ENCODE peak calls at places on chromosomes 2 and 18, in four cellular contexts. O is iPS-NIHi11, I is GM18507, H is activated T-cell treated with anti-CD3 and anti-CD28 coated beads for 1 hour. P is an unnamed sample.

GRCh38 chr2:17752281-17752680 is 1.3 kb downstream of the SMC6 start:
- DNase-seq in H (no peak), I (no peak), O (no peak), P (no peak)

GRCh38 chr2:234394450-234394849 is 102.4 kb downstream of the ARL4C start:
- DNase-seq in H (no peak), I (no peak), O (no peak), P (no peak)

GRCh38 chr2:47225061-47225783 is 70.1 kb upstream of the STPG4 start:
- DNase-seq in H (no peak), I (no peak), O (no peak), P (peak)

GRCh38 chr2:39115556-39115955 is 5.3 kb downstream of the SOS1 start:
- DNase-seq in H (no peak), I (no peak), O (no peak), P (no peak)

GRCh38 chr18:36176177-36176584 is 11.1 kb upstream of the MOCOS start:
- DNase-seq in O (no peak), I (no peak), H (no peak), P (no peak)

GRCh38 chr2:218536804-218537494 is 31.2 kb downstream of the USP37 start:
- DNase-seq in O (no peak), H (no peak), I (no peak), P (no peak)

GRCh38 chr18:78676622-78677482 is 302.8 kb upstream of the SALL3 start:
- DNase-seq in I (no peak), H (no peak), O (no peak), P (no peak)

GRCh38 chr2:211899871-211900482 is 638.6 kb downstream of the ERBB4 start:
- DNase-seq in H (no peak), I (no peak), O (no peak), P (peak)

GRCh38 chr18:5527603-5528002 is 16.2 kb downstream of the EPB41L3 start:
- DNase-seq in H (no peak), I (no peak), O (no peak), P (peak)

GRCh38 chr2:109284816-109285215 is 155.8 kb downstream of the SH3RF3 start:
- DNase-seq in H (no peak), O (no peak), I (no peak), P (peak)

GRCh38 chr2:163155279-163155883 is 316.8 kb upstream of the KCNH7 start:
- DNase-seq in H (no peak), O (peak), I (peak), P (peak)

GRCh38 chr2:132489150-132489549 is 72.5 kb downstream of the GPR39 start:
- DNase-seq in H (no peak), O (peak), I (no peak), P (peak)

GRCh38 chr2:104863585-104864279 is 9.8 kb downstream of the POU3F3 start:
- DNase-seq in I (no peak), H (no peak), O (peak), P (peak)

GRCh38 chr2:85134255-85135065 is 1.3 kb downstream of the TCF7L1 start:
- DNase-seq in I (no peak), O (peak), H (no peak), P (peak)

GRCh38 chr18:59593291-59593717 is 103.9 kb downstream of the CCBE1 start:
- DNase-seq in H (no peak), O (no peak), I (no peak), P (peak)

GRCh38 chr2:43040084-43040854 is 186.1 kb downstream of the ZFP36L2 start:
- DNase-seq in O (no peak), I (no peak), H (no peak), P (no peak)

GRCh38 chr18:33113421-33113820 is 327.1 kb downstream of the CCDC178 start:
- DNase-seq in H (no peak), I (no peak), O (no peak), P (no peak)

GRCh38 chr18:59264136-59264571 is 9.1 kb downstream of the RAX start:
- DNase-seq in O (peak), I (no peak), H (no peak), P (peak)

GRCh38 chr2:119841550-119841949 is 81.8 kb downstream of the PTPN4 start:
- DNase-seq in H (no peak), I (no peak), O (no peak), P (no peak)

GRCh38 chr2:152036611-152037469 is 62.0 kb downstream of the CACNB4 start:
- DNase-seq in H (peak), O (peak), I (no peak), P (peak)

GRCh38 chr2:42096869-42097591 is 49.2 kb downstream of the PKDCC start:
- DNase-seq in O (no peak), H (no peak), I (no peak), P (no peak)